ENCODE peak calls at places on chromosomes 1 and 21, in five cellular contexts. Y, E, V, T and K are unnamed samples.

GRCh38 chr1:224433041-224433670 is 1.4 kb downstream of the WDR26 start:
- DNase-seq in Y (peak), E (no peak), V (no peak), T (peak), K (no peak)

GRCh38 chr1:173267453-173267945 is 60.4 kb upstream of the TNFSF4 start:
- DNase-seq in Y (no peak), E (no peak), V (no peak), T (no peak), K (no peak)

GRCh38 chr21:45615145-45615711 is 28.3 kb upstream of the PCBP3 start:
- DNase-seq in Y (no peak), E (peak), V (no peak), T (no peak), K (peak)

GRCh38 chr21:36882776-36883175 is 83.7 kb downstream of the HLCS start:
- DNase-seq in Y (no peak), E (no peak), V (no peak), T (no peak), K (no peak)

GRCh38 chr1:10536133-10536768 is 61.5 kb downstream of the PEX14 start:
- DNase-seq in Y (no peak), E (no peak), V (no peak), T (no peak), K (no peak)

GRCh38 chr1:212040629-212041028 is 5.1 kb downstream of the DTL start:
- DNase-seq in Y (no peak), E (no peak), V (no peak), T (peak), K (no peak)

GRCh38 chr1:13708380-13709010 is 8.5 kb downstream of the PRDM2 start:
- DNase-seq in Y (no peak), E (no peak), V (no peak), T (no peak), K (no peak)

GRCh38 chr1:208247696-208248095 is 3.5 kb upstream of the PLXNA2 start:
- DNase-seq in Y (no peak), E (no peak), V (no peak), T (no peak), K (no peak)

GRCh38 chr1:22166439-22166838 is 23.5 kb upstream of the WNT4 start:
- DNase-seq in Y (no peak), E (no peak), V (no peak), T (no peak), K (no peak)

GRCh38 chr1:89602871-89603404 is 30.0 kb upstream of the LRRC8C start:
- DNase-seq in Y (peak), E (no peak), V (no peak), T (no peak), K (no peak)

GRCh38 chr1:5200006-5200405 is 545.6 kb downstream of the AJAP1 start:
- DNase-seq in Y (no peak), E (no peak), V (no peak), T (no peak), K (no peak)

GRCh38 chr1:108889706-108890105 is 12.9 kb downstream of the GPSM2 start:
- DNase-seq in Y (no peak), E (no peak), V (no peak), T (no peak), K (no peak)

GRCh38 chr1:200328379-200328778 is 81.5 kb downstream of the ZNF281 start:
- DNase-seq in Y (no peak), E (no peak), V (no peak), T (no peak), K (no peak)

GRCh38 chr1:115098979-115099692 is 9.8 kb upstream of the TSPAN2 start:
- DNase-seq in Y (peak), E (peak), V (no peak), T (peak), K (peak)

GRCh38 chr1:24643362-24644346 is 552 bp downstream of the SRRM1 start:
- DNase-seq in Y (no peak), E (peak), V (no peak), T (no peak), K (peak)

GRCh38 chr1:51576923-51577322 is 40.0 kb upstream of the OSBPL9 start:
- DNase-seq in Y (no peak), E (no peak), V (no peak), T (no peak), K (no peak)

DNA sequence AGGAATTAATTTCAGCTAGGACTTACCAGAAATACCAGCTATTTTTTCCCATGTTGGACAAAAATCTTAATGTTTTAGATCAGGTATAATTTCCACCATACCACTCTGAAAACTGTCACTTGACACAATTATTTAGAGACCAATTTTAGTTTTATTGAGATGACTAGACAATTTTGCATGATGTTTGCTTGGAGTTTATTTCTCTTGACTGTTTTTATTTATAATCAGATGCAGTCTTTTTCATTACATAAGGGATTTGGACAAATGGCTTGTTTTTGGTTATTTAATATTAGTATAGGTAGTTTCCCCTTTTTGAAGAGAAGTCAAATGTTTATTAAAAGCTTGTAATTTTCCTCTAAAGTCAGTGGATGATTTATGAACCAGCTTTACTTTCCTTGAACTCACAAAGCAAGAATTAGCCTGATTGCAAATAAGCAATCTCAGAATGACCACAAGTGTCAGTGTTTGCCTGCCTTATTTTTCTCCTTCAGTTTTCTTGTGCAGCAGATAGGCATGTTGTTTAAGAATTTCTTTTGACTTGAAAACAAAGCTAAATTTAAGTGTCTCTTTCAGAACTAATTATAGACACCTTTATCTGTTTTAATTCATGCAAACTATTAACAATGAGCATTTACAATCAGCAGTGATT is 3.8 kb upstream of the B3GALT2 start:
- DNase-seq in Y (no peak), E (no peak), V (no peak), T (no peak), K (no peak)
- TF ChIP-seq CTCF in Y (no peak), E (no peak), V (no peak), T (peak), K (no peak)

GRCh38 chr21:15272591-15272990 is 207.8 kb upstream of the NRIP1 start:
- DNase-seq in Y (no peak), E (no peak), V (no peak), T (no peak), K (no peak)

GRCh38 chr21:15274701-15275255 is 210.0 kb upstream of the NRIP1 start:
- DNase-seq in Y (no peak), E (no peak), V (no peak), T (no peak), K (no peak)

GRCh38 chr21:15275615-15276228 is 210.9 kb upstream of the NRIP1 start:
- DNase-seq in Y (no peak), E (no peak), V (no peak), T (no peak), K (no peak)

GRCh38 chr21:15273244-15273643 is 208.4 kb upstream of the NRIP1 start:
- DNase-seq in Y (no peak), E (no peak), V (no peak), T (no peak), K (no peak)

DNA sequence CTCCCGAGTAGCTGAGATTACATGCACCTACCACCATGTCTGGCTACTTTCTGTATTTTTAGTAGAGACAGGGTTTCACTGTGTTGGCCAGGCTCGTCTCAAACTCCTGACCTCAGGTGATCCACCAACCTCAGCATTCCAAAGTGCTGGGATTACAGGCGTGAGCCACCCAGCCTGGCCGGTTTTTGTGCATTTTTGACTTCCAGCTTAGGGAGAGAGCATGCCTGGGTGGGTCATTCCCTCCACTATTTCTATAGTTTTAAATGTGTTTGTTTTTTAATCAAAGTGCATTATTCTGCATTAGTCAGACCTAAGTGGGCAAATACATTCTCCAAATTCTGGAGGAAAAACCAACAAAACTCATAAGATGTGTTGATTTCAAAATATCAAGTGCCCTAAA is 207.4 kb upstream of the NRIP1 start:
- DNase-seq in Y (no peak), E (no peak), V (no peak), T (peak), K (no peak)
- TF ChIP-seq CTCF in Y (no peak), E (no peak), V (no peak), T (no peak), K (no peak)

GRCh38 chr1:165631403-165632151 is 543 bp downstream of the MGST3 start:
- DNase-seq in Y (peak), E (peak), V (peak), T (peak), K (peak)
- TF ChIP-seq CTCF in Y (no peak), E (no peak), V (no peak), T (no peak), K (no peak)

GRCh38 chr1:2786329-2787162 is 14.9 kb downstream of the TTC34 start:
- DNase-seq in Y (peak), E (peak), V (no peak), T (peak), K (peak)
- TF ChIP-seq CTCF in Y (peak), E (no peak), V (peak), T (peak), K (peak)

GRCh38 chr1:15323351-15323988 is 76.4 kb downstream of the FHAD1 start:
- DNase-seq in Y (peak), E (peak), V (peak), T (peak), K (peak)
- TF ChIP-seq CTCF in Y (peak), E (no peak), V (peak), T (peak), K (peak)

DNA sequence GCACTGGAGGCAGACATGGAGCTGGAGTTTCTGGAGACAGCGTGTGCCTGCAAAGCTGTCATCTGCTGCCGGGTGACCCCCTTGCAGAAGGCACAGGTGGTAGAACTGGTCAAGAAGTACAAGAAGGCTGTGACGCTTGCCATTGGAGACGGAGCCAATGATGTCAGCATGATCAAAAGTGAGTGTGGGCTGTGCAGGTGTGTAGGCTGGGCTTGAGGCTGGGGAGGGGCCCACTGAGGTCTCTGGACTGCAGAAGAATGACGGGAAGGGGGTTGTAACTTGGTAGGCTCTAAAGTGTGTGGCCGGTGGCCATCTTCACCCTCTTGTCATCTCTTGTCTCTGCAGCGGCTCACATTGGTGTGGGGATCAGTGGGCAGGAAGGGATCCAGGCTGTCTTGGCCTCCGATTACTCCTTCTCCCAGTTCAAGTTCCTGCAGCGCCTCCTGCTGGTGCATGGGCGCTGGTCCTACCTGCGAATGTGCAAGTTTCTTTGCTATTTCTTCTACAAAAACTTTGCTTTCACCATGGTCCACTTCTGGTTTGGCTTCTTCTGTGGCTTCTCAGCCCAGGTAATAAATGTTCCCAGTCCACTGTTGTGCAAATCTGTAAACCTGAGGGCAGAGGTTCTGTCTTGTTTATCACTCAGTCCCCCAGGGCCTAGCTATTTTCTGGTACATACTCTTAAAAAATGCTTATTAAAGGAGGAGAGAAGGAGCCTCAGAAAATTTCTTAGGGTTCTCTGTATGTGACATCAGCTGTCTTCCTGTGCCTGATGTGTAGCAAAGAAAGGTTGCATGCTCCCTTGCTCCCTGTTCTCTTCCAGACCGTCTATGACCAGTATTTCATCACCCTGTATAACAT is 19.9 kb downstream of the ATP8B2 start:
- DNase-seq in Y (no peak), E (peak), V (no peak), T (peak), K (peak)
- TF ChIP-seq CTCF in Y (no peak), E (no peak), V (peak), T (peak), K (peak)

GRCh38 chr1:44571712-44572571 is 102.3 kb downstream of the TMEM53 start:
- DNase-seq in Y (no peak), E (no peak), V (no peak), T (peak), K (no peak)

GRCh38 chr1:44565265-44565750 is 109.0 kb downstream of the TMEM53 start:
- DNase-seq in Y (no peak), E (no peak), V (no peak), T (no peak), K (no peak)

GRCh38 chr1:44566281-44567046 is 107.8 kb downstream of the TMEM53 start:
- DNase-seq in Y (no peak), E (no peak), V (no peak), T (no peak), K (no peak)

GRCh38 chr1:44569491-44569890 is 104.8 kb downstream of the TMEM53 start:
- DNase-seq in Y (no peak), E (no peak), V (no peak), T (no peak), K (no peak)

GRCh38 chr1:44568128-44568900 is 106.0 kb downstream of the TMEM53 start:
- DNase-seq in Y (no peak), E (no peak), V (no peak), T (no peak), K (no peak)
- TF ChIP-seq CTCF in Y (no peak), E (no peak), V (no peak), T (no peak), K (no peak)

GRCh38 chr21:32824950-32825349 is 53.4 kb upstream of the PAXBP1 start:
- DNase-seq in Y (no peak), E (no peak), V (no peak), T (no peak), K (no peak)

GRCh38 chr21:32829504-32829903 is 57.9 kb upstream of the PAXBP1 start:
- DNase-seq in Y (no peak), E (no peak), V (no peak), T (no peak), K (no peak)

GRCh38 chr21:32828908-32829307 is 57.4 kb upstream of the PAXBP1 start:
- DNase-seq in Y (no peak), E (no peak), V (no peak), T (no peak), K (no peak)

GRCh38 chr21:32826317-32827167 is 55.0 kb upstream of the PAXBP1 start:
- DNase-seq in Y (no peak), E (no peak), V (no peak), T (peak), K (no peak)
- TF ChIP-seq CTCF in Y (peak), E (no peak), V (peak), T (peak), K (peak)

GRCh38 chr21:44364151-44365053 is 11.0 kb downstream of the TRPM2 start:
- DNase-seq in Y (no peak), E (no peak), V (peak), T (no peak), K (no peak)

GRCh38 chr21:44363278-44363677 is 9.9 kb downstream of the TRPM2 start:
- DNase-seq in Y (no peak), E (no peak), V (no peak), T (no peak), K (no peak)

GRCh38 chr21:44356636-44357035 is 3.2 kb downstream of the TRPM2 start:
- DNase-seq in Y (no peak), E (no peak), V (no peak), T (no peak), K (no peak)

GRCh38 chr21:44357064-44357837 is 3.8 kb downstream of the TRPM2 start:
- DNase-seq in Y (no peak), E (no peak), V (no peak), T (no peak), K (no peak)

DNA sequence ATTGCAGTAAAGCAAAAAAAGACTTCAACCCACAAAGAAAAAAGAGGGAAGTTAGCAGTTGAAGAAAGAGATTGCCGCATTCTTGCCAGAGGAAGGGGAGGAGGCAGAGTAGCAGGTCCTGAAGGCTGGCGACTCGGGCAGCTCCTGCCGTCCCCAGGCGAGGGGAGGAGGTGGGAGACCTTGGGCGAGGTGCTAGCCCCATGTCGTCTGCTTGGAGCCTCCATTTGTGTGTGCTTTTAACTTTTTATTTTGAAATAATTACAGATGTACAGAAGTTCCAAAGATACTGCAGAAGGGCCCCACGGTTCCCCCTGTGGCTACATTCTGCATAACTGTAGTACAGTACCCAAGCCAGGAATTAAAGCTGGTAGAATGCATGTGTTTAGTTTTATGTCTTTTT is 6.8 kb downstream of the TRPM2 start:
- DNase-seq in Y (no peak), E (no peak), V (no peak), T (no peak), K (no peak)
- TF ChIP-seq CTCF in Y (no peak), E (no peak), V (no peak), T (no peak), K (no peak)